ENCODE peak calls at places on chromosomes 4 and X, in six cellular contexts. M is BE2C; D is CD4-positive, CD25-positive, alpha-beta regulatory T cell; U is tibial nerve; A is NCI-H1092 treated with DMSO at 0.1 percent for 48 hours; J is astrocyte. W is an unnamed sample.

GRCh38 chrX:104309169-104309568 is 54.4 kb upstream of the ESX1 start:
- DNase-seq in M (no peak), A (no peak), J (no peak), D (no peak), U (no peak), W (no peak)

GRCh38 chrX:9628779-9629493 is 136.7 kb downstream of the GPR143 start:
- DNase-seq in U (no peak), J (no peak), A (no peak), D (no peak), M (no peak), W (no peak)

GRCh38 chr4:111937368-111937767 is 207.9 kb upstream of the FAM241A start:
- DNase-seq in A (peak), D (no peak), J (no peak), U (no peak), M (no peak), W (no peak)

GRCh38 chrX:153967536-153968214 is 3.9 kb downstream of the HCFC1 start:
- DNase-seq in J (no peak), D (peak), M (peak), A (no peak), U (no peak), W (no peak)

GRCh38 chrX:10482262-10482661 is 138.1 kb downstream of the MID1 start:
- DNase-seq in D (no peak), U (peak), J (no peak), A (no peak), M (peak), W (no peak)

GRCh38 chr4:15110120-15110571 is 107.9 kb downstream of the CPEB2 start:
- DNase-seq in D (no peak), U (no peak), A (no peak), J (no peak), M (no peak), W (no peak)

GRCh38 chr4:144384428-144384827 is 243.9 kb upstream of the GYPA start:
- DNase-seq in M (no peak), A (no peak), J (no peak), D (no peak), U (no peak), W (no peak)

GRCh38 chr4:143286733-143287570 is 49.7 kb upstream of the GAB1 start:
- DNase-seq in M (no peak), U (no peak), D (no peak), J (peak), A (no peak), W (no peak)

GRCh38 chrX:118552501-118552900 is 56.9 kb downstream of the DOCK11 start:
- DNase-seq in J (peak), U (peak), D (peak), A (no peak), M (no peak), W (no peak)